ENCODE peak calls at places on chromosome 4, in six cellular contexts. X is ascending aorta, C is left lung, S is lung, W is H7, I is H9. J is an unnamed sample. For H3K27me3, the result is how much of the 10 kb centered on the place peaks cover.

GRCh38 chr4:91936301-91936700 is 367.5 kb upstream of the GRID2 start:
- DNase-seq in X (no peak), C (no peak), S (no peak), W (no peak), I (no peak), J (no peak)

GRCh38 chr4:94488667-94489066 is 36.9 kb downstream of the PDLIM5 start:
- DNase-seq in X (no peak), C (no peak), S (no peak), W (no peak), I (no peak), J (no peak)

GRCh38 chr4:67687639-67688038 is 13.3 kb downstream of the UBA6 start:
- DNase-seq in X (no peak), C (no peak), S (no peak), W (no peak), I (no peak), J (no peak)

GRCh38 chr4:6324999-6325790 is 55.5 kb downstream of the WFS1 start:
- DNase-seq in X (no peak), C (peak), S (peak), W (no peak), I (no peak), J (peak)

GRCh38 chr4:153476829-153477574 is 10.8 kb downstream of the TMEM131L start:
- DNase-seq in X (no peak), C (no peak), S (no peak), W (no peak), I (no peak), J (no peak)

GRCh38 chr4:83440148-83440814 is 15.3 kb downstream of the HELQ start:
- DNase-seq in X (no peak), C (no peak), S (no peak), W (no peak), I (no peak), J (no peak)

GRCh38 chr4:20028694-20029093 is 223.0 kb upstream of the SLIT2 start:
- DNase-seq in X (no peak), C (no peak), S (no peak), W (no peak), I (no peak), J (no peak)

GRCh38 chr4:131613086-131613823 is 1535.8 kb upstream of the PCDH10 start:
- DNase-seq in X (no peak), C (no peak), S (no peak), W (no peak), I (no peak), J (no peak)

GRCh38 chr4:142818009-142818408 is 28.1 kb downstream of the INPP4B start:
- DNase-seq in X (no peak), C (no peak), S (no peak), W (no peak), I (no peak), J (no peak)

GRCh38 chr4:165204462-165204830 is 2.9 kb upstream of the KLHL2 start:
- DNase-seq in X (no peak), C (no peak), S (no peak), W (no peak), I (no peak), J (no peak)

GRCh38 chr4:23001478-23001877 is 308.7 kb downstream of the GBA3 start:
- DNase-seq in X (no peak), C (no peak), S (no peak), W (no peak), I (no peak), J (no peak)

GRCh38 chr4:96936886-96937285 is 1097.0 kb downstream of the PDHA2 start:
- DNase-seq in X (no peak), C (no peak), S (no peak), W (no peak), I (no peak), J (no peak)

GRCh38 chr4:161762796-161763195 is 401.0 kb downstream of the FSTL5 start:
- DNase-seq in X (no peak), C (no peak), S (no peak), W (no peak), I (no peak), J (no peak)

GRCh38 chr4:87614292-87614890 is 6.1 kb downstream of the DSPP start:
- DNase-seq in X (no peak), C (no peak), S (no peak), W (no peak), I (no peak), J (no peak)

GRCh38 chr4:102578819-102579218 is 77.7 kb downstream of the NFKB1 start:
- DNase-seq in X (no peak), C (no peak), S (no peak), W (peak), I (peak), J (no peak)

DNA sequence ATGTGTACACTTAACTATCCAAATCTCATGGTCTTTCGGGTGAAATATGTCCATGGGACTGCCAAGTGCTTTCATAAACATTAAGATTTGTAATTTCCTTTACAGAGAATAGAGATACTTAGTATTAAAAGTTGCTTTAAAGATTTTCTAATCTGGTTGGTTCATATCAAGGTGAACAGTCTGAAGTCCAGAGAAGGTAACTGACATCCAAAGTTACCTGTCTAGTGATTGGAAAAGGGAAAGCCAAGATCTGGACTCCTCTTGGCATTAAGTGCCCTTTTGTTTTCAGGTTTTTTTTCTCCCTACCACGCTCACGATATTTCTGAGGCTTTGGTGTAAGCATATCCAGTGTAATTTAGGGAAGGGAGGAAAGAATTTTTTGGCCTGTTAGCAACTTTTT is 5.0 kb downstream of the SMAD1 start:
- DNase-seq in X (no peak), C (no peak), S (no peak), W (no peak), I (no peak), J (no peak)
- H3K27me3 ChIP-seq in X (under half), C (under half), S (under half), W (under half), I (under half), J (under half)

DNA sequence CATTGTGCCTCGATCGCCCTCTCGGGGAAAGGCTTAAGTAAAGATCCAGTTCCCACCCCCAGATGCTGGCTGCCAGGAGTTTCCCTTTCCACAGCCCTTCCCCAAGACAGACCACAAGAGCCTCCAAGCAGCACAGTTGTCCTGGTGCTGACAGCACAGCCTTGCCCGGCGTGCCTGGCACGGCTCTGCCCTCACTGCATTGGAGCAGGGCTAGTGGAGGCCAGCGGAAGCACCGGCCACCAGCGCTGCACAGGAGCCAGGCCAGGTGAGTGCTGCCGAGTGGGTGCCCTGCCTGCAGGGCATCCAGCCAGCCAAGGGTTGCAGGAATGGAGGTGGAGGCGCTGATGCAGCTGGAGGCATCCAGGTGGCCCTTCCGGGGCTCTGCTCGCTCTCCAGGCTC is 9.6 kb upstream of the MSANTD1 start:
- DNase-seq in X (no peak), C (peak), S (no peak), W (no peak), I (no peak), J (no peak)
- H3K27me3 ChIP-seq in X (under half), C (under half), S (under half), W (under half), I (under half), J (under half)

GRCh38 chr4:155769092-155769491 is 10.3 kb downstream of the GUCY1B1 start:
- DNase-seq in X (no peak), C (no peak), S (no peak), W (no peak), I (no peak), J (no peak)
- H3K27me3 ChIP-seq in X (under half), C (under half), S (under half), W (under half), I (under half), J (under half)

DNA sequence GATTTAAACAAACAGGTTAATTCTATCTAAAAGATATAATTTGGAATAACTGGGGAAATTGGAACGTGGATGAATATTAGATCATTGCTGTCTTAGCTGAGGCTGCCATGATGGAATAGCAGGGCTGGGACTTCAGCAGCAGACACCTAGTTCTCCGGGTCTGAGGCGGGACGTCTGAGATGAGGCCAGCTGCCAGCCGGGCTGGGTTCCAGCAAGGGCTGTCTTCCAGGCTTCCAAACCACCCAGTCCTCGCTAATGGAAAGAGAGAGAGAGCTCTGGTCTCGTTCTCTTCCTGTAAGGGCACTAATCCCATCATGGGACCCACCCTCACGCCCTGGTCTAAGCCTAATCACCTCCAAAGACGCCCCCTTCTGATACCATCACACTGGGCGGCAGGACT is 85.7 kb downstream of the ADRA2C start:
- DNase-seq in X (no peak), C (peak), S (no peak), W (no peak), I (no peak), J (no peak)
- H3K27me3 ChIP-seq in X (under half), C (under half), S (under half), W (under half), I (under half), J (under half)

DNA sequence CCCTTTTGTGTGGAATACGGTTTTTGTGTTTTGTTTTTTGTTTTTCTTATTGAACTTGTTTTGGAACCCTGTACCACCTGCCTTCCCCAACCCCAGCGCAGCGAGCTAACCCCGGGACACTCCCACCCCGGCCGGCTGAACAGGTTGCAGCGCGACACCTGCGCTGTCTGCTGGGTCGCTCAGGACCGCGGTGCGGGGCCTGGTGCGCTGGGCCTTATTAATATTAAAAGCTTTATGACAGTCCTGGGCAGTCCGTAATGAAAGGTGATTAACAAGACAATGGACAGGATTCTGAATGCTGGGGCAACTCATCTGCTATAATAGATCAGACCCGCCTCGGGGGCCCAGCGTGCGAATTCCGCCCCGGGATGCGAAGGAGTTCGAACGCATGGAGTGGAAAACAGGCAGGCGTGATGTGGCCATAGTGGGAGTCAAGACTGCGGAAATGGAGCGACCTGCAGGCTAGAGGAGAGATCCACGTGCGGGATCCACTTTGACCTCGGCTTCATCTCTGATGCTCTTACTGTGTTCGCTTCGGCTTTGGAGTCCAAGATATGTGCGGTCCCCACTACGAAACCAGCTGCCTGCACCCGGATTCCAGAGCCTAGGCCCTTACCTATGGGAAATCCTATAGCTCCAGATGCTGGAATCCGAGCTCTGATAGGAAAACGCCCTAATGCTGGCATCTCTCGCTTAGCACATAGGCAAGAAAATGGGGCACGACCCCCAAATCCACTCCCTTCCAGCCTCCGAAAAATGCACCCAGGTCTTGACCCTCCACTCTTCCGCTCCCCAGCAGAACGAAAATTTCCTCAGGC is 69.0 kb upstream of the TMEM33 start:
- DNase-seq in X (no peak), C (peak), S (no peak), W (peak), I (peak), J (no peak)
- H3K27me3 ChIP-seq in X (under half), C (half or more), S (under half), W (half or more), I (half or more), J (under half)

DNA sequence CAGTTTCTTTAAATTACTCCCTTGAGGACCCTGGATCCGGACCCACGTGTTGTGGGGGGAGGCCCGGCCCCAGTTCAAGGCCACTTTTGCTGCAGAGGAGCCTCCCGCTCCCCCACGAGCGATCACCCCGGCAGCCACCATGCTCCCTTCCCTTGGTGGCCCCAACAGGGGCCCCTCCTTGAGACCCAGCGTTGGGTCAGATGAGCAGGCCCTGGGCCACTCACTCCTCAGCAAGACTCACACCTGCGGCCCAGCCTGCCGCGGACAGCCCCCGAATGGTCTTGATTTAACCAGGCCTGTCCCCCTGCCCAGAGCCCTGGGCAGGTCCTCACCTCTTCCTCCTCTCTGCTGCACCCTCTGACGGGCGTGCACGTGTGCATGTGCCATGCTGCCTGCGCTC is 4.3 kb downstream of the CPLX1 start:
- DNase-seq in X (no peak), C (no peak), S (no peak), W (peak), I (no peak), J (no peak)
- H3K27me3 ChIP-seq in X (under half), C (half or more), S (under half), W (under half), I (under half), J (under half)

J was measured in prostate gland.